ENCODE peak calls at places on chromosomes 5 and 9, in nine cellular contexts. T is naive thymus-derived CD8-positive, alpha-beta T cell; J is non-pigmented ciliary epithelial cell; Z is SHP77; A is pancreas; C is left colon; B is stimulated activated CD4-positive, alpha-beta T cell treated with anti-CD3 and anti-CD28 coated beads, Interleukin-1b, Interleukin-23, amount 100 ng/mL, for 4 hours; K is SW480; D is GM06990. M is an unnamed sample.

GRCh38 chr9:97570899-97571298 is 62.3 kb downstream of the TSTD2 start:
- DNase-seq in T (no peak), B (no peak), J (no peak), K (no peak), A (no peak), C (no peak), Z (no peak), D (no peak), M (no peak)

GRCh38 chr5:177472460-177473441 is 683 bp downstream of the DBN1 start:
- DNase-seq in A (peak), T (peak), J (no peak), Z (peak), K (no peak), D (peak), C (peak), B (no peak), M (peak)

GRCh38 chr9:101443358-101443757 is 7.8 kb upstream of the ALDOB start:
- DNase-seq in A (peak), T (no peak), J (no peak), Z (no peak), K (no peak), B (no peak), C (no peak), D (no peak), M (no peak)

GRCh38 chr9:113963017-113963620 is 87.0 kb downstream of the ZNF618 start:
- DNase-seq in A (no peak), D (no peak), J (no peak), Z (peak), B (no peak), C (peak), T (no peak), K (peak), M (no peak)

GRCh38 chr5:142597546-142598337 is 88.1 kb downstream of the FGF1 start:
- DNase-seq in D (no peak), T (no peak), J (peak), B (peak), K (peak), A (no peak), Z (peak), C (no peak), M (no peak)

GRCh38 chr5:154176191-154176590 is 14.3 kb upstream of the GALNT10 start:
- DNase-seq in T (no peak), C (no peak), J (no peak), K (no peak), B (no peak), A (no peak), D (no peak), Z (no peak), M (no peak)

GRCh38 chr5:16618138-16618897 is 1.5 kb upstream of the RETREG1 start:
- DNase-seq in K (peak), D (no peak), Z (peak), J (no peak), A (no peak), T (no peak), C (no peak), B (no peak), M (no peak)

GRCh38 chr9:95953986-95954385 is 78.5 kb downstream of the ERCC6L2 start:
- DNase-seq in D (peak), C (no peak), A (no peak), Z (no peak), B (no peak), J (no peak), T (no peak), K (no peak), M (no peak)

GRCh38 chr5:177429248-177430045 is 3.0 kb downstream of the GRK6 start:
- DNase-seq in J (no peak), D (peak), B (peak), C (peak), T (peak), K (peak), A (no peak), Z (no peak), M (no peak)

GRCh38 chr5:110088676-110089436 is 399.1 kb downstream of the MAN2A1 start:
- DNase-seq in B (no peak), K (no peak), J (no peak), Z (no peak), A (no peak), C (no peak), D (no peak), T (no peak), M (no peak)

GRCh38 chr5:88944751-88945507 is 61.9 kb upstream of the MEF2C start:
- DNase-seq in A (no peak), B (no peak), T (no peak), C (no peak), K (peak), J (no peak), Z (no peak), D (no peak), M (no peak)

GRCh38 chr5:96942078-96942477 is 6.2 kb downstream of the LNPEP start:
- DNase-seq in D (no peak), A (no peak), T (no peak), J (no peak), B (no peak), K (no peak), C (no peak), Z (no peak), M (no peak)

GRCh38 chr5:145872486-145872885 is 328 bp downstream of the GRXCR2 start:
- DNase-seq in K (no peak), B (no peak), T (no peak), J (no peak), A (peak), Z (peak), C (peak), D (no peak), M (no peak)

GRCh38 chr9:19409406-19410194 is 791 bp downstream of the ACER2 start:
- DNase-seq in C (peak), T (no peak), A (peak), B (no peak), Z (peak), K (peak), D (peak), J (no peak), M (no peak)

GRCh38 chr5:1343931-1344901 is 683 bp downstream of the CLPTM1L start:
- DNase-seq in K (peak), T (no peak), A (peak), J (no peak), C (peak), D (no peak), Z (no peak), B (peak), M (no peak)